ENCODE peak calls at places on chromosome 16, in eight cellular contexts. R, B, O, E, A, C, W and U are unnamed samples.

GRCh38 chr16:47886631-47887415 is 269.0 kb downstream of the ABCC12 start:
- DNase-seq in R (no peak), B (no peak), O (no peak), E (no peak), A (no peak), C (no peak), W (peak), U (no peak)

GRCh38 chr16:56195151-56195550 is 3.9 kb downstream of the GNAO1 start:
- DNase-seq in R (no peak), B (no peak), O (no peak), E (no peak), A (no peak), C (no peak), W (no peak), U (no peak)

GRCh38 chr16:9436175-9436574 is 344.7 kb downstream of the HAPSTR1 start:
- DNase-seq in R (no peak), B (no peak), O (no peak), E (no peak), A (no peak), C (no peak), W (no peak), U (no peak)

GRCh38 chr16:57485916-57486857 is at the start of gene DOK4:
- DNase-seq in R (peak), B (peak), O (peak), E (peak), A (peak), C (peak), W (peak), U (peak)

GRCh38 chr16:12155235-12155634 is 178.7 kb downstream of the SNX29 start:
- DNase-seq in R (no peak), B (no peak), O (no peak), E (no peak), A (no peak), C (no peak), W (no peak), U (no peak)

GRCh38 chr16:64051826-64052225 is 1070.0 kb downstream of the CDH11 start:
- DNase-seq in R (peak), B (no peak), O (peak), E (no peak), A (no peak), C (no peak), W (no peak), U (no peak)

GRCh38 chr16:69909043-69909442 is 42.1 kb upstream of the CLEC18A start:
- DNase-seq in R (no peak), B (no peak), O (no peak), E (no peak), A (no peak), C (no peak), W (no peak), U (no peak)

GRCh38 chr16:88514526-88514925 is 55.7 kb upstream of the ZC3H18 start:
- DNase-seq in R (no peak), B (no peak), O (no peak), E (no peak), A (no peak), C (no peak), W (no peak), U (no peak)

GRCh38 chr16:4053663-4054479 is 62.4 kb downstream of the ADCY9 start:
- DNase-seq in R (peak), B (no peak), O (peak), E (peak), A (peak), C (peak), W (no peak), U (no peak)

GRCh38 chr16:66274335-66275110 is 92.0 kb upstream of the CDH5 start:
- DNase-seq in R (peak), B (no peak), O (peak), E (no peak), A (no peak), C (peak), W (no peak), U (no peak)

GRCh38 chr16:72908362-72908838 is 139.5 kb downstream of the ZFHX3 start:
- DNase-seq in R (no peak), B (no peak), O (no peak), E (no peak), A (no peak), C (no peak), W (no peak), U (no peak)

GRCh38 chr16:48434653-48435318 is 49.6 kb upstream of the SIAH1 start:
- DNase-seq in R (peak), B (no peak), O (peak), E (no peak), A (no peak), C (no peak), W (no peak), U (no peak)

GRCh38 chr16:29023279-29024278 is 38.7 kb downstream of the LAT start:
- DNase-seq in R (peak), B (no peak), O (peak), E (no peak), A (no peak), C (no peak), W (no peak), U (no peak)

GRCh38 chr16:12098429-12099310 is 122.1 kb downstream of the SNX29 start:
- DNase-seq in R (no peak), B (no peak), O (no peak), E (no peak), A (no peak), C (no peak), W (no peak), U (no peak)

GRCh38 chr16:10040136-10041080 is 141.8 kb downstream of the GRIN2A start:
- DNase-seq in R (no peak), B (no peak), O (no peak), E (no peak), A (no peak), C (no peak), W (peak), U (no peak)

GRCh38 chr16:81616321-81617020 is 162.6 kb upstream of the PLCG2 start:
- DNase-seq in R (peak), B (peak), O (peak), E (no peak), A (peak), C (no peak), W (peak), U (peak)

GRCh38 chr16:15782573-15783365 is 74.1 kb downstream of the MYH11 start:
- DNase-seq in R (no peak), B (no peak), O (no peak), E (no peak), A (no peak), C (no peak), W (no peak), U (no peak)

GRCh38 chr16:3874242-3874641 is 6.3 kb downstream of the CREBBP start:
- DNase-seq in R (no peak), B (no peak), O (no peak), E (no peak), A (no peak), C (no peak), W (no peak), U (no peak)

GRCh38 chr16:86877108-86877507 is 298.8 kb downstream of the FOXL1 start:
- DNase-seq in R (no peak), B (no peak), O (no peak), E (no peak), A (no peak), C (no peak), W (no peak), U (no peak)

GRCh38 chr16:85947511-85948509 is 48.8 kb downstream of the IRF8 start:
- DNase-seq in R (no peak), B (peak), O (no peak), E (no peak), A (no peak), C (no peak), W (no peak), U (peak)

GRCh38 chr16:88656291-88656980 is 5.6 kb upstream of the CYBA start:
- DNase-seq in R (no peak), B (no peak), O (no peak), E (no peak), A (no peak), C (no peak), W (no peak), U (no peak)

DNA sequence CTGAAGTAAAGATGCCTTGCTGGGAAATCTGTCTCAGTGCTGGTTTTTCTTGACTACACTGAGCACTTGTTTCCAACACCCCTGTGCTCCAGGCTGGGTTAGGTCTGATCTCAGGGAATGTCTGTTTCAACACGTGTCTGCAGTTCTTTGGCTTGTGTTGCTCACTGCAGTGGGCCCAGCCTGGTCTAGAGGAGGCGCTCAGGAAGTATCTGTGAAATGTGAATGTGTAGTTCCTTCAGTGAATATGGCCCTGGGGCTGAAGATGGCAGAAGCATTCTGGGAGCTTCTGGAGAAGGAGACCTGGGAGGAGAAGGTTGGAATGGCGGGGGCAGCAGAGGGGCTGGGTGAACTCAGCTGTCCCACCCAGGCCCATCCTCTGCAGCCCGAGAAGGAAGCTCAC is 8.1 kb upstream of the YPEL3 start:
- DNase-seq in R (no peak), B (no peak), O (no peak), E (no peak), A (no peak), C (no peak), W (no peak), U (no peak)
- TF ChIP-seq CTCF in R (no peak), B (no peak), O (no peak), E (no peak), A (no peak), C (no peak), W (no peak), U (no peak)

GRCh38 chr16:5383737-5384136 is 286.1 kb upstream of the EEF2KMT start:
- DNase-seq in R (no peak), B (no peak), O (no peak), E (no peak), A (no peak), C (no peak), W (no peak), U (no peak)
- TF ChIP-seq CTCF in R (no peak), B (no peak), O (no peak), E (no peak), A (no peak), C (no peak), W (no peak), U (no peak)

GRCh38 chr16:58509256-58510096 is 5.8 kb upstream of the SETD6 start:
- DNase-seq in R (no peak), B (no peak), O (no peak), E (no peak), A (no peak), C (peak), W (no peak), U (no peak)
- TF ChIP-seq CTCF in R (no peak), B (no peak), O (no peak), E (no peak), A (no peak), C (no peak), W (no peak), U (no peak)

GRCh38 chr16:67393111-67393789 is at the start of gene TPPP3:
- DNase-seq in R (peak), B (no peak), O (peak), E (peak), A (peak), C (peak), W (peak), U (no peak)
- TF ChIP-seq CTCF in R (peak), B (no peak), O (peak), E (peak), A (peak), C (no peak), W (peak), U (no peak)

GRCh38 chr16:17211797-17212196 is 259.0 kb downstream of the XYLT1 start:
- DNase-seq in R (no peak), B (no peak), O (peak), E (no peak), A (no peak), C (no peak), W (peak), U (no peak)
- TF ChIP-seq CTCF in R (no peak), B (no peak), O (peak), E (no peak), A (peak), C (no peak), W (peak), U (peak)